ENCODE peak calls at places on chromosomes 16 and 17, in nine cellular contexts. B is esophagus squamous epithelium; J is right lobe of liver; N is HCEC 1CT; L is NCI-H510A treated with DMSO at 0.1 percent for 48 hours; W is stimulated activated CD4-positive, alpha-beta T cell treated with anti-CD3 and anti-CD28 coated beads, Interleukin-1b, Interleukin-23, amount 100 ng/mL, for 1 hour; E is amniotic stem cell; O is mucosa of descending colon; A is NCI-H2081. C is an unnamed sample.

GRCh38 chr17:77304746-77305473 is 164.1 kb downstream of the SEC14L1 start:
- DNase-seq in O (peak), W (no peak), N (no peak), E (no peak), B (no peak), A (no peak), L (no peak), J (peak), C (no peak)

GRCh38 chr17:45440161-45440859 is 7.6 kb upstream of the ARHGAP27 start:
- DNase-seq in N (no peak), W (no peak), O (peak), E (no peak), L (peak), A (peak), J (no peak), B (no peak), C (no peak)

GRCh38 chr17:50557265-50558029 is 3.1 kb upstream of the CACNA1G start:
- DNase-seq in J (no peak), B (no peak), N (no peak), O (no peak), L (no peak), W (no peak), E (no peak), A (no peak), C (no peak)

GRCh38 chr16:71882505-71883192 is 1.3 kb downstream of the ZNF821 start:
- DNase-seq in L (peak), O (no peak), E (peak), J (no peak), A (peak), W (peak), N (peak), B (no peak), C (peak)

GRCh38 chr16:28925386-28926228 is 569 bp upstream of the RABEP2 start:
- DNase-seq in N (peak), O (no peak), B (peak), A (no peak), E (peak), L (peak), W (peak), J (no peak), C (peak)

GRCh38 chr16:12758031-12758669 is 45.5 kb downstream of the CPPED1 start:
- DNase-seq in J (no peak), E (no peak), L (no peak), A (no peak), W (no peak), O (no peak), N (no peak), B (no peak), C (no peak)

GRCh38 chr16:30820952-30821421 is 34.0 kb upstream of the ZNF629 start:
- DNase-seq in N (no peak), L (peak), W (no peak), A (no peak), E (no peak), O (peak), J (no peak), B (no peak), C (no peak)

GRCh38 chr16:84040823-84041391 is 1.7 kb downstream of the SLC38A8 start:
- DNase-seq in N (no peak), W (no peak), L (no peak), A (no peak), E (no peak), B (no peak), O (no peak), J (no peak), C (peak)

GRCh38 chr17:37774508-37774907 is 29.6 kb upstream of the HNF1B start:
- DNase-seq in E (no peak), J (no peak), N (no peak), B (no peak), O (no peak), W (no peak), L (no peak), A (no peak), C (no peak)

GRCh38 chr17:31052187-31052889 is 42.4 kb upstream of the NF1 start:
- DNase-seq in B (no peak), E (peak), J (peak), O (no peak), N (peak), W (no peak), A (no peak), L (no peak), C (peak)

GRCh38 chr16:28191364-28191985 is 20.3 kb downstream of the XPO6 start:
- DNase-seq in N (no peak), A (no peak), E (no peak), J (no peak), O (no peak), B (no peak), L (no peak), W (no peak), C (no peak)

GRCh38 chr17:237406-237955 is 56.0 kb upstream of the DOC2B start:
- DNase-seq in E (no peak), L (no peak), N (no peak), W (no peak), B (no peak), A (no peak), O (no peak), J (peak), C (no peak)

GRCh38 chr17:78174870-78175642 is 6.7 kb downstream of the SYNGR2 start:
- DNase-seq in B (no peak), E (no peak), L (peak), O (peak), N (no peak), J (peak), W (no peak), A (no peak), C (no peak)

GRCh38 chr17:16953347-16953746 is 18.6 kb downstream of the TNFRSF13B start:
- DNase-seq in O (no peak), A (no peak), N (no peak), W (no peak), B (no peak), E (no peak), J (no peak), L (no peak), C (no peak)

GRCh38 chr16:11679941-11680911 is 12.0 kb downstream of the SNN start:
- DNase-seq in N (no peak), E (no peak), L (no peak), B (no peak), W (no peak), A (no peak), O (no peak), J (no peak), C (no peak)

GRCh38 chr16:83727018-83727417 is 80.8 kb upstream of the HSBP1 start:
- DNase-seq in N (no peak), J (no peak), L (no peak), A (no peak), O (no peak), E (no peak), W (no peak), B (no peak), C (peak)

GRCh38 chr17:76696763-76697701 is 13.7 kb downstream of the MXRA7 start:
- DNase-seq in J (no peak), O (no peak), B (no peak), A (no peak), L (no peak), W (no peak), E (no peak), N (no peak), C (no peak)

GRCh38 chr16:89013111-89013510 is 36.1 kb upstream of the CBFA2T3 start:
- DNase-seq in L (no peak), B (no peak), N (no peak), O (no peak), A (no peak), J (peak), W (no peak), E (no peak), C (no peak)

GRCh38 chr16:12092347-12092882 is 115.9 kb downstream of the SNX29 start:
- DNase-seq in J (no peak), L (peak), O (no peak), W (no peak), N (peak), E (no peak), B (no peak), A (no peak), C (peak)

GRCh38 chr16:17354121-17354750 is 116.5 kb downstream of the XYLT1 start:
- DNase-seq in O (no peak), J (no peak), E (no peak), B (no peak), A (no peak), W (no peak), L (no peak), N (no peak), C (no peak)

GRCh38 chr16:67528870-67529638 is 425 bp downstream of the RIPOR1 start:
- DNase-seq in E (no peak), L (no peak), A (peak), O (peak), W (no peak), B (no peak), J (peak), N (peak), C (peak)

GRCh38 chr16:88697116-88697830 is 8.9 kb downstream of the RNF166 start:
- DNase-seq in L (no peak), O (no peak), N (no peak), B (no peak), E (no peak), W (no peak), J (no peak), A (no peak), C (no peak)

GRCh38 chr17:55830699-55831098 is 79.8 kb downstream of the PCTP start:
- DNase-seq in E (no peak), A (no peak), O (no peak), B (no peak), J (no peak), N (no peak), L (no peak), W (no peak), C (no peak)

GRCh38 chr17:51046527-51047384 is 73.9 kb downstream of the SPAG9 start:
- DNase-seq in E (peak), L (peak), W (no peak), O (no peak), N (peak), B (no peak), A (peak), J (no peak), C (peak)

GRCh38 chr17:11948791-11949190 is 48.5 kb downstream of the ZNF18 start:
- DNase-seq in N (peak), J (no peak), O (no peak), B (no peak), W (no peak), A (no peak), E (peak), L (no peak), C (peak)

GRCh38 chr17:49031965-49032928 is 35.1 kb downstream of the IGF2BP1 start:
- DNase-seq in E (peak), B (no peak), W (no peak), A (peak), O (no peak), J (no peak), N (peak), L (peak), C (peak)

GRCh38 chr16:69444873-69445517 is 20.6 kb downstream of the CYB5B start:
- DNase-seq in J (no peak), B (no peak), W (no peak), L (no peak), A (no peak), O (no peak), N (peak), E (no peak), C (no peak)

GRCh38 chr16:24761526-24761925 is 32.1 kb downstream of the TNRC6A start:
- DNase-seq in B (no peak), W (no peak), O (no peak), E (no peak), N (no peak), J (no peak), A (no peak), L (no peak), C (no peak)

GRCh38 chr16:88790312-88791150 is 5.5 kb upstream of the PIEZO1 start:
- DNase-seq in N (no peak), B (no peak), E (no peak), A (no peak), W (no peak), O (peak), L (no peak), J (no peak), C (peak)

GRCh38 chr17:46795379-46795952 is 23.0 kb downstream of the WNT3 start:
- DNase-seq in A (no peak), E (no peak), B (no peak), N (no peak), L (no peak), J (no peak), O (no peak), W (no peak), C (no peak)